ENCODE peak calls at places on chromosomes 4 and X, in eight cellular contexts. One of them, this sample, is unnamed.

GRCh38 chrX:10163031-10163430 is 6.3 kb downstream of the CLCN4 start:
- DNase-seq in Peyer's patch: no peak
- DNase-seq in body of pancreas: no peak
- DNase-seq in endodermal cell: no peak
- DNase-seq in small intestine: no peak
- DNase-seq in osteoblast: no peak
- DNase-seq in neuronal stem cell: no peak
- DNase-seq in thyroid gland: no peak
- DNase-seq in this sample: no peak

GRCh38 chr4:32830160-32830559 is 2110.0 kb downstream of the PCDH7 start:
- DNase-seq in Peyer's patch: no peak
- DNase-seq in body of pancreas: no peak
- DNase-seq in endodermal cell: no peak
- DNase-seq in small intestine: no peak
- DNase-seq in osteoblast: no peak
- DNase-seq in neuronal stem cell: no peak
- DNase-seq in thyroid gland: no peak
- DNase-seq in this sample: no peak

GRCh38 chr4:41538887-41539498 is 1.0 kb downstream of the LIMCH1 start:
- DNase-seq in Peyer's patch: no peak
- DNase-seq in body of pancreas: no peak
- DNase-seq in endodermal cell: no peak
- DNase-seq in small intestine: no peak
- DNase-seq in osteoblast: no peak
- DNase-seq in neuronal stem cell: no peak
- DNase-seq in thyroid gland: peak; percentile 7
- DNase-seq in this sample: no peak

GRCh38 chr4:87657525-87657924 is 7.4 kb downstream of the DMP1 start:
- DNase-seq in Peyer's patch: no peak
- DNase-seq in body of pancreas: no peak
- DNase-seq in endodermal cell: no peak
- DNase-seq in small intestine: no peak
- DNase-seq in osteoblast: no peak
- DNase-seq in neuronal stem cell: no peak
- DNase-seq in thyroid gland: no peak
- DNase-seq in this sample: no peak

GRCh38 chrX:35890699-35891098 is 28.8 kb upstream of the CFAP47 start:
- DNase-seq in Peyer's patch: no peak
- DNase-seq in body of pancreas: peak; percentile 69
- DNase-seq in endodermal cell: peak; percentile 68
- DNase-seq in small intestine: peak; percentile 73
- DNase-seq in osteoblast: peak; percentile 14
- DNase-seq in neuronal stem cell: peak; percentile 9
- DNase-seq in thyroid gland: peak; percentile 65
- DNase-seq in this sample: no peak

GRCh38 chr4:43471950-43472349 is 579.4 kb downstream of the GRXCR1 start:
- DNase-seq in Peyer's patch: no peak
- DNase-seq in body of pancreas: no peak
- DNase-seq in endodermal cell: no peak
- DNase-seq in small intestine: no peak
- DNase-seq in osteoblast: no peak
- DNase-seq in neuronal stem cell: no peak
- DNase-seq in thyroid gland: no peak
- DNase-seq in this sample: no peak

GRCh38 chr4:77795339-77795738 is 23.8 kb downstream of the CNOT6L start:
- DNase-seq in Peyer's patch: no peak
- DNase-seq in body of pancreas: no peak
- DNase-seq in endodermal cell: no peak
- DNase-seq in small intestine: no peak
- DNase-seq in osteoblast: no peak
- DNase-seq in neuronal stem cell: no peak
- DNase-seq in thyroid gland: no peak
- DNase-seq in this sample: no peak

GRCh38 chr4:15024386-15024785 is 22.1 kb downstream of the CPEB2 start:
- DNase-seq in Peyer's patch: no peak
- DNase-seq in body of pancreas: no peak
- DNase-seq in endodermal cell: no peak
- DNase-seq in small intestine: no peak
- DNase-seq in osteoblast: no peak
- DNase-seq in neuronal stem cell: no peak
- DNase-seq in thyroid gland: no peak
- DNase-seq in this sample: no peak

GRCh38 chr4:87078987-87079469 is 141.4 kb downstream of the KLHL8 start:
- DNase-seq in Peyer's patch: no peak
- DNase-seq in body of pancreas: peak; percentile 26
- DNase-seq in endodermal cell: no peak
- DNase-seq in small intestine: no peak
- DNase-seq in osteoblast: no peak
- DNase-seq in neuronal stem cell: no peak
- DNase-seq in thyroid gland: peak; percentile 46
- DNase-seq in this sample: peak; percentile 27

GRCh38 chr4:87973283-87974169 is 2.0 kb upstream of the SPP1 start:
- DNase-seq in Peyer's patch: no peak
- DNase-seq in body of pancreas: peak; percentile 63
- DNase-seq in endodermal cell: peak; percentile 85
- DNase-seq in small intestine: peak; percentile 40
- DNase-seq in osteoblast: peak; percentile 68
- DNase-seq in neuronal stem cell: peak; percentile 44
- DNase-seq in thyroid gland: peak; percentile 64
- DNase-seq in this sample: peak; percentile 37

GRCh38 chr4:152807294-152807829 is 27.6 kb downstream of the ARFIP1 start:
- DNase-seq in Peyer's patch: no peak
- DNase-seq in body of pancreas: no peak
- DNase-seq in endodermal cell: no peak
- DNase-seq in small intestine: no peak
- DNase-seq in osteoblast: no peak
- DNase-seq in neuronal stem cell: no peak
- DNase-seq in thyroid gland: no peak
- DNase-seq in this sample: no peak

GRCh38 chr4:41639291-41639690 is 101.3 kb downstream of the LIMCH1 start:
- DNase-seq in Peyer's patch: no peak
- DNase-seq in body of pancreas: no peak
- DNase-seq in endodermal cell: no peak
- DNase-seq in small intestine: no peak
- DNase-seq in osteoblast: no peak
- DNase-seq in neuronal stem cell: no peak
- DNase-seq in thyroid gland: no peak
- DNase-seq in this sample: no peak

GRCh38 chr4:141003193-141003592 is 130.1 kb downstream of the RNF150 start:
- DNase-seq in Peyer's patch: no peak
- DNase-seq in body of pancreas: no peak
- DNase-seq in endodermal cell: no peak
- DNase-seq in small intestine: no peak
- DNase-seq in osteoblast: no peak
- DNase-seq in neuronal stem cell: no peak
- DNase-seq in thyroid gland: no peak
- DNase-seq in this sample: no peak

GRCh38 chr4:152780267-152780811 is 585 bp downstream of the ARFIP1 start:
- DNase-seq in Peyer's patch: no peak
- DNase-seq in body of pancreas: peak; percentile 4
- DNase-seq in endodermal cell: no peak
- DNase-seq in small intestine: no peak
- DNase-seq in osteoblast: peak; percentile 65
- DNase-seq in neuronal stem cell: no peak
- DNase-seq in thyroid gland: peak; percentile 3
- DNase-seq in this sample: no peak

GRCh38 chrX:112714357-112714918 is 34.7 kb upstream of the LHFPL1 start:
- DNase-seq in Peyer's patch: no peak
- DNase-seq in body of pancreas: no peak
- DNase-seq in endodermal cell: no peak
- DNase-seq in small intestine: no peak
- DNase-seq in osteoblast: peak; percentile 50
- DNase-seq in neuronal stem cell: no peak
- DNase-seq in thyroid gland: no peak
- DNase-seq in this sample: no peak

GRCh38 chr4:114072781-114073180 is 93.3 kb upstream of the ARSJ start:
- DNase-seq in Peyer's patch: no peak
- DNase-seq in body of pancreas: no peak
- DNase-seq in endodermal cell: no peak
- DNase-seq in small intestine: no peak
- DNase-seq in osteoblast: no peak
- DNase-seq in neuronal stem cell: no peak
- DNase-seq in thyroid gland: no peak
- DNase-seq in this sample: no peak

GRCh38 chrX:130121505-130121800 is 11.2 kb upstream of the ELF4 start:
- DNase-seq in Peyer's patch: no peak
- DNase-seq in body of pancreas: no peak
- DNase-seq in endodermal cell: no peak
- DNase-seq in small intestine: no peak
- DNase-seq in osteoblast: no peak
- DNase-seq in neuronal stem cell: no peak
- DNase-seq in thyroid gland: no peak
- DNase-seq in this sample: no peak
- H3K4me3 ChIP-seq in Peyer's patch: no peak overlapping the region
- H3K4me3 ChIP-seq in body of pancreas: no peak overlapping the region
- H3K4me3 ChIP-seq in endodermal cell: no peak overlapping the region
- H3K4me3 ChIP-seq in small intestine: no peak overlapping the region
- H3K4me3 ChIP-seq in osteoblast: peak overlapping the region; percentile 66
- H3K4me3 ChIP-seq in neuronal stem cell: no peak overlapping the region
- H3K4me3 ChIP-seq in thyroid gland: no peak overlapping the region
- H3K4me3 ChIP-seq in this sample: peak overlapping the region; percentile 22

DNA sequence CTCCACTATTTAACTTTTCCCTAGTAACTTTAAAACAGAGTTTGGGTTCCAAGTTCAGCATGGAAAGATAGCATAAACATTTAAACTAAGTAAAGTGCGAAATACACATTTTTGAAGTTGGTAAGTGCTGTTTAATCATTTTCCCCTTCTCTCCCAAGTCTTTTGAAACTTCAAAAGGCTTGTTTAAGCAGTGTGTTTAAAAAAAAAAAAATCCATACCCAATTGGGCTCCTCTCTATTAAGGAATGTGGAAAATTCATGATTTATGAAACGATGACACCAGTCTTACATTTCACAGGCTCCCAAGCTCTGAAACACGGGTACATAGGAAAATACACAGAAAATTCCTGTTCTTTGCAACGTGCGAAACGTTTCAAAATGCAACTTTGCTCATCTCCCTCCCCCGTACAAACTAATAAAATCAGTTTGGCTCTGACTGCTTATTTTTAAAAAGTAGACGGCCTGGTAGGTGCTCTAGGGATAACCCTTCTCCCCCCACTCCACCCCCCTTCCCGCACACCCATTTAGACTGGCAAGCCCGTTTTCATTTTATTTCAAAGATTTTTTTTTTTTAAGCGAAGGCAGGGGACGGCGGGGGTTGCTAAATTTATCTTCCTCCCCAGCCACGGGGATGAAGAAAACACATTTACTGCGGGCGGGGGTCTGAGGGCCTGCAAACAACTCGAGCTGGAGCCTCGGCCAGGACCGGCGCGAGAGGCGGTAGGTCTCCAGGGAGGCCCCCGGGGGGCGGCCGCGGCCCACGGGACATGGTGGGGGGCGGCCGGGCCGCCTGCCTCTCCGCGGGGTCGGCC is 789 bp upstream of the ZFX start:
- DNase-seq in Peyer's patch: peak; percentile 50
- DNase-seq in body of pancreas: peak; percentile 2
- DNase-seq in endodermal cell: no peak
- DNase-seq in small intestine: no peak
- DNase-seq in osteoblast: peak; percentile 76
- DNase-seq in neuronal stem cell: peak; percentile 1
- DNase-seq in thyroid gland: peak; percentile 10
- DNase-seq in this sample: peak; percentile 67
- H3K4me1 ChIP-seq in Peyer's patch: peaks cover 3% of the 10 kb centered on the region
- H3K4me1 ChIP-seq in body of pancreas: peaks cover 45% of the 10 kb centered on the region
- H3K4me1 ChIP-seq in endodermal cell: no peaks in the 10 kb centered on the region
- H3K4me1 ChIP-seq in small intestine: peaks cover 3% of the 10 kb centered on the region
- H3K4me1 ChIP-seq in osteoblast: peaks cover 61% of the 10 kb centered on the region
- H3K4me1 ChIP-seq in neuronal stem cell: no peaks in the 10 kb centered on the region
- H3K4me1 ChIP-seq in thyroid gland: peaks cover 51% of the 10 kb centered on the region
- H3K4me1 ChIP-seq in this sample: peaks cover 14% of the 10 kb centered on the region

GRCh38 chr4:176435891-176436499 is 116.2 kb downstream of the SPCS3 start:
- DNase-seq in Peyer's patch: no peak
- DNase-seq in body of pancreas: no peak
- DNase-seq in endodermal cell: no peak
- DNase-seq in small intestine: no peak
- DNase-seq in osteoblast: no peak
- DNase-seq in neuronal stem cell: no peak
- DNase-seq in thyroid gland: no peak
- DNase-seq in this sample: no peak

GRCh38 chr4:176439611-176440010 is 119.8 kb downstream of the SPCS3 start:
- DNase-seq in Peyer's patch: no peak
- DNase-seq in body of pancreas: no peak
- DNase-seq in endodermal cell: no peak
- DNase-seq in small intestine: no peak
- DNase-seq in osteoblast: no peak
- DNase-seq in neuronal stem cell: no peak
- DNase-seq in thyroid gland: no peak
- DNase-seq in this sample: no peak

GRCh38 chr4:176438401-176438800 is 118.6 kb downstream of the SPCS3 start:
- DNase-seq in Peyer's patch: no peak
- DNase-seq in body of pancreas: no peak
- DNase-seq in endodermal cell: no peak
- DNase-seq in small intestine: no peak
- DNase-seq in osteoblast: no peak
- DNase-seq in neuronal stem cell: no peak
- DNase-seq in thyroid gland: no peak
- DNase-seq in this sample: no peak

GRCh38 chr4:176436500-176436973 is 116.8 kb downstream of the SPCS3 start:
- DNase-seq in Peyer's patch: no peak
- DNase-seq in body of pancreas: no peak
- DNase-seq in endodermal cell: no peak
- DNase-seq in small intestine: no peak
- DNase-seq in osteoblast: no peak
- DNase-seq in neuronal stem cell: no peak
- DNase-seq in thyroid gland: no peak
- DNase-seq in this sample: no peak

GRCh38 chr4:176437756-176438155 is 118.0 kb downstream of the SPCS3 start:
- DNase-seq in Peyer's patch: no peak
- DNase-seq in body of pancreas: no peak
- DNase-seq in endodermal cell: no peak
- DNase-seq in small intestine: no peak
- DNase-seq in osteoblast: no peak
- DNase-seq in neuronal stem cell: no peak
- DNase-seq in thyroid gland: no peak
- DNase-seq in this sample: no peak
- H3K27ac ChIP-seq in Peyer's patch: no peak overlapping the region
- H3K27ac ChIP-seq in body of pancreas: no peak overlapping the region
- H3K27ac ChIP-seq in endodermal cell: no peak overlapping the region
- H3K27ac ChIP-seq in small intestine: no peak overlapping the region
- H3K27ac ChIP-seq in osteoblast: no peak overlapping the region
- H3K27ac ChIP-seq in neuronal stem cell: no peak overlapping the region
- H3K27ac ChIP-seq in thyroid gland: no peak overlapping the region
- H3K27ac ChIP-seq in this sample: no peak overlapping the region

GRCh38 chrX:155333701-155334100 is 713 bp downstream of the CLIC2 start:
- DNase-seq in Peyer's patch: no peak
- DNase-seq in body of pancreas: no peak
- DNase-seq in endodermal cell: no peak
- DNase-seq in small intestine: no peak
- DNase-seq in osteoblast: no peak
- DNase-seq in neuronal stem cell: no peak
- DNase-seq in thyroid gland: no peak
- DNase-seq in this sample: no peak
- H3K4me3 ChIP-seq in Peyer's patch: no peak overlapping the region
- H3K4me3 ChIP-seq in body of pancreas: no peak overlapping the region
- H3K4me3 ChIP-seq in endodermal cell: no peak overlapping the region
- H3K4me3 ChIP-seq in small intestine: no peak overlapping the region
- H3K4me3 ChIP-seq in osteoblast: no peak overlapping the region
- H3K4me3 ChIP-seq in neuronal stem cell: no peak overlapping the region
- H3K4me3 ChIP-seq in thyroid gland: no peak overlapping the region
- H3K4me3 ChIP-seq in this sample: peak overlapping the region; percentile 31

GRCh38 chr4:16113741-16114140 is 29.9 kb upstream of the PROM1 start:
- DNase-seq in Peyer's patch: no peak
- DNase-seq in body of pancreas: no peak
- DNase-seq in endodermal cell: peak; percentile 30
- DNase-seq in small intestine: no peak
- DNase-seq in osteoblast: no peak
- DNase-seq in neuronal stem cell: no peak
- DNase-seq in thyroid gland: no peak
- DNase-seq in this sample: no peak
- H3K4me1 ChIP-seq in Peyer's patch: no peaks in the 10 kb centered on the region
- H3K4me1 ChIP-seq in body of pancreas: no peaks in the 10 kb centered on the region
- H3K4me1 ChIP-seq in endodermal cell: peaks cover 4% of the 10 kb centered on the region
- H3K4me1 ChIP-seq in small intestine: no peaks in the 10 kb centered on the region
- H3K4me1 ChIP-seq in osteoblast: no peaks in the 10 kb centered on the region
- H3K4me1 ChIP-seq in neuronal stem cell: peaks cover 1% of the 10 kb centered on the region
- H3K4me1 ChIP-seq in thyroid gland: peaks cover 19% of the 10 kb centered on the region
- H3K4me1 ChIP-seq in this sample: no peaks in the 10 kb centered on the region